ENCODE peak calls at places on chromosomes 2 and 18, in ten cellular contexts. P is heart left ventricle; X is brain microvascular endothelial cell; U is activated CD4-positive, alpha-beta T cell treated with anti-CD3 and anti-CD28 coated beads, Interleukin-2, amount 50 U/mL, for 1 hour; Z is ecto neural progenitor cell; I is cardiac muscle cell; J is cerebellum; T is Daoy; N is H4; Y is CD4-positive, CD25-positive, alpha-beta regulatory T cell. K is an unnamed sample.

GRCh38 chr2:209553913-209554312 is 130.1 kb downstream of the MAP2 start:
- DNase-seq in J (no peak), Y (no peak), Z (no peak), N (no peak), T (no peak), X (no peak), P (no peak), U (no peak), I (no peak), K (no peak)

GRCh38 chr18:7567487-7568425 is 640 bp downstream of the PTPRM start:
- DNase-seq in P (peak), Y (no peak), I (peak), U (no peak), X (peak), Z (peak), J (no peak), N (no peak), T (peak), K (peak)

GRCh38 chr2:45993476-45993991 is 303.7 kb upstream of the EPAS1 start:
- DNase-seq in X (peak), J (peak), Y (peak), N (peak), T (peak), I (peak), Z (peak), P (no peak), U (peak), K (peak)

GRCh38 chr2:222318026-222318711 is 19.4 kb upstream of the PAX3 start:
- DNase-seq in T (peak), N (peak), J (peak), U (no peak), Y (peak), P (peak), Z (peak), I (peak), X (peak), K (peak)

GRCh38 chr2:229154381-229154780 is 116.7 kb downstream of the PID1 start:
- DNase-seq in X (peak), Y (no peak), P (no peak), I (no peak), T (peak), N (peak), J (no peak), U (no peak), Z (no peak), K (peak)

GRCh38 chr2:219112070-219112421 is 48.6 kb downstream of the NHEJ1 start:
- DNase-seq in N (no peak), T (no peak), U (no peak), J (no peak), Z (no peak), Y (no peak), I (no peak), X (no peak), P (no peak), K (no peak)

GRCh38 chr2:80167284-80167808 is 137.2 kb downstream of the LRRTM1 start:
- DNase-seq in J (no peak), Z (no peak), X (no peak), Y (no peak), I (no peak), U (no peak), P (no peak), T (no peak), N (no peak), K (no peak)

GRCh38 chr2:25814681-25815080 is 63.6 kb downstream of the ASXL2 start:
- DNase-seq in Z (no peak), P (no peak), N (no peak), U (no peak), J (no peak), X (no peak), T (no peak), I (no peak), Y (no peak), K (peak)

GRCh38 chr18:50644807-50645206 is 84.9 kb downstream of the MAPK4 start:
- DNase-seq in P (no peak), T (peak), U (no peak), J (no peak), Z (peak), X (no peak), N (no peak), Y (no peak), I (peak), K (no peak)

GRCh38 chr18:3454365-3455089 is 4.6 kb downstream of the TGIF1 start:
- DNase-seq in Y (peak), U (peak), I (peak), X (peak), P (no peak), Z (no peak), N (peak), T (peak), J (no peak), K (peak)

GRCh38 chr18:79609021-79609461 is 70.6 kb upstream of the CTDP1 start:
- DNase-seq in I (no peak), P (no peak), U (no peak), T (no peak), X (no peak), N (no peak), Z (no peak), J (no peak), Y (no peak), K (no peak)

GRCh38 chr18:11980148-11980554 is 1.2 kb upstream of the IMPA2 start:
- DNase-seq in X (peak), P (no peak), U (no peak), I (no peak), J (no peak), Z (no peak), T (no peak), Y (no peak), N (no peak), K (no peak)

GRCh38 chr2:173982918-173983317 is 17.7 kb upstream of the SP3 start:
- DNase-seq in Y (no peak), P (no peak), I (no peak), X (peak), N (no peak), Z (no peak), T (no peak), J (peak), U (no peak), K (peak)

GRCh38 chr2:232400244-232401015 is 6.2 kb upstream of the ALPG start:
- DNase-seq in U (no peak), Y (no peak), X (no peak), J (no peak), I (no peak), N (no peak), T (no peak), Z (no peak), P (no peak), K (no peak)

GRCh38 chr2:190947711-190948251 is 66.2 kb downstream of the STAT1 start:
- DNase-seq in Z (no peak), U (no peak), P (no peak), J (peak), I (peak), Y (peak), T (peak), N (peak), X (peak), K (peak)

GRCh38 chr18:8107426-8107825 is 501.8 kb upstream of the RAB12 start:
- DNase-seq in N (peak), J (no peak), Z (no peak), T (no peak), Y (no peak), U (no peak), X (no peak), I (no peak), P (no peak), K (no peak)

GRCh38 chr2:109260886-109261700 is 132.1 kb downstream of the SH3RF3 start:
- DNase-seq in T (peak), J (peak), I (peak), P (no peak), X (no peak), Z (no peak), U (no peak), Y (no peak), N (peak), K (peak)

GRCh38 chr2:26901326-26902183 is 53.6 kb downstream of the DPYSL5 start:
- DNase-seq in Z (no peak), P (no peak), Y (no peak), J (no peak), X (no peak), U (no peak), I (no peak), N (no peak), T (no peak), K (no peak)

GRCh38 chr2:122341007-122341406 is 585.6 kb downstream of the TSN start:
- DNase-seq in J (no peak), U (no peak), N (no peak), P (no peak), X (peak), Z (no peak), Y (no peak), T (peak), I (no peak), K (peak)

GRCh38 chr2:69665152-69665551 is 21.6 kb upstream of the AAK1 start:
- DNase-seq in X (no peak), Z (no peak), Y (no peak), T (no peak), N (no peak), J (no peak), I (no peak), U (no peak), P (no peak), K (no peak)

GRCh38 chr18:10168477-10168876 is 254.7 kb downstream of the VAPA start:
- DNase-seq in Y (no peak), Z (no peak), X (no peak), N (no peak), P (no peak), J (no peak), U (no peak), T (no peak), I (no peak), K (no peak)

GRCh38 chr18:31424383-31424988 is 23.1 kb upstream of the DSG3 start:
- DNase-seq in T (peak), Y (no peak), X (peak), U (no peak), I (peak), Z (peak), N (peak), J (no peak), P (no peak), K (peak)

GRCh38 chr18:77106331-77106730 is 26.3 kb downstream of the MBP start:
- DNase-seq in Z (peak), X (no peak), U (peak), Y (peak), P (no peak), N (no peak), I (no peak), T (no peak), J (no peak), K (peak)

GRCh38 chr2:70344195-70344594 is 42.3 kb upstream of the FAM136A start:
- DNase-seq in U (no peak), T (peak), J (no peak), I (no peak), X (no peak), P (no peak), Z (no peak), N (no peak), Y (no peak), K (peak)

GRCh38 chr2:224954980-224955379 is 87.3 kb downstream of the DOCK10 start:
- DNase-seq in X (no peak), Z (no peak), I (no peak), P (no peak), N (no peak), T (no peak), U (no peak), Y (no peak), J (no peak), K (no peak)

GRCh38 chr2:26018184-26018716 is 15.6 kb upstream of the RAB10 start:
- DNase-seq in X (peak), I (peak), P (peak), J (no peak), Y (no peak), U (no peak), T (peak), Z (no peak), N (peak), K (peak)

GRCh38 chr2:31237348-31238017 is 3.5 kb downstream of the EHD3 start:
- DNase-seq in T (no peak), Z (no peak), J (no peak), P (no peak), Y (no peak), N (no peak), X (no peak), U (no peak), I (no peak), K (no peak)

GRCh38 chr2:44077942-44078511 is 82.2 kb upstream of the LRPPRC start:
- DNase-seq in T (no peak), U (no peak), X (no peak), Y (no peak), N (no peak), Z (no peak), P (no peak), J (no peak), I (no peak), K (no peak)

GRCh38 chr18:65907281-65907680 is 156.5 kb downstream of the CDH7 start:
- DNase-seq in Z (no peak), N (no peak), T (no peak), P (no peak), Y (no peak), U (no peak), I (no peak), J (no peak), X (no peak), K (no peak)

GRCh38 chr2:30073523-30073922 is 73.3 kb upstream of the YPEL5 start:
- DNase-seq in J (no peak), Z (no peak), X (no peak), U (no peak), I (peak), N (no peak), Y (no peak), T (no peak), P (no peak), K (no peak)

GRCh38 chr2:158504088-158504487 is 47.3 kb downstream of the PKP4 start:
- DNase-seq in I (no peak), N (no peak), J (no peak), Y (no peak), U (no peak), Z (no peak), P (no peak), X (no peak), T (no peak), K (no peak)

GRCh38 chr2:102058293-102058833 is 66.6 kb downstream of the IL1R2 start:
- DNase-seq in U (no peak), I (no peak), J (no peak), P (no peak), Y (no peak), T (no peak), Z (no peak), X (no peak), N (no peak), K (no peak)

GRCh38 chr2:85597241-85597640 is 1.7 kb downstream of the RNF181 start:
- DNase-seq in U (no peak), J (no peak), Z (no peak), P (no peak), Y (no peak), N (no peak), T (no peak), I (no peak), X (no peak), K (no peak)

GRCh38 chr2:165795011-165795410 is 964 bp upstream of the GALNT3 start:
- DNase-seq in U (no peak), I (no peak), J (no peak), Z (no peak), X (no peak), T (no peak), P (no peak), Y (no peak), N (no peak), K (no peak)

GRCh38 chr18:55509631-55510372 is 78.2 kb downstream of the TCF4 start:
- DNase-seq in Y (no peak), T (peak), P (no peak), Z (no peak), I (peak), X (peak), U (no peak), N (peak), J (no peak), K (peak)

K was measured in cardiac fibroblast.